ENCODE peak calls at places on chromosomes 13 and 19, in five cellular contexts. K is hepatocyte, E is cardiac muscle cell, U is body of pancreas, V is right lobe of liver. B is an unnamed sample. For H3K9me3 and H3K4me1, the result is how much of the 10 kb centered on the place peaks cover.

GRCh38 chr13:97627566-97627965 is 193.6 kb downstream of the RAP2A start:
- DNase-seq in V (no peak), E (peak), K (peak), U (peak), B (no peak)

GRCh38 chr13:73970413-73971055 is 163.7 kb downstream of the KLF12 start:
- DNase-seq in K (no peak), U (no peak), V (no peak), E (no peak), B (no peak)

GRCh38 chr19:49335071-49335783 is at the start of gene CD37:
- DNase-seq in E (no peak), V (no peak), U (no peak), K (no peak), B (peak)

GRCh38 chr13:74052402-74052928 is 81.7 kb downstream of the KLF12 start:
- DNase-seq in V (no peak), U (no peak), E (no peak), K (no peak), B (no peak)

GRCh38 chr13:39047560-39047959 is 9.3 kb downstream of the NHLRC3 start:
- DNase-seq in E (no peak), U (no peak), V (no peak), K (peak), B (peak)

GRCh38 chr19:5153601-5154128 is 184.8 kb downstream of the KDM4B start:
- DNase-seq in U (no peak), E (no peak), K (no peak), V (peak), B (no peak)

GRCh38 chr13:45700971-45701900 is 884 bp upstream of the CBY2 start:
- DNase-seq in E (no peak), V (no peak), K (no peak), U (no peak), B (no peak)

GRCh38 chr13:20873348-20873747 is 29.2 kb downstream of the XPO4 start:
- DNase-seq in K (no peak), V (no peak), E (no peak), U (no peak), B (no peak)

GRCh38 chr13:100131863-100132574 is 43.1 kb downstream of the PCCA start:
- DNase-seq in V (no peak), K (peak), E (no peak), U (no peak), B (no peak)

GRCh38 chr19:47407417-47407774 is 11.9 kb downstream of the MEIS3 start:
- DNase-seq in E (no peak), K (no peak), V (no peak), U (no peak), B (no peak)

GRCh38 chr13:99980201-99981114 is 1.1 kb upstream of the ZIC2 start:
- DNase-seq in V (peak), E (peak), U (peak), K (peak), B (peak)

GRCh38 chr19:30303131-30303654 is 69.0 kb upstream of the ZNF536 start:
- DNase-seq in K (no peak), U (no peak), V (no peak), E (no peak), B (no peak)

GRCh38 chr19:10518444-10519361 is 1.5 kb upstream of the S1PR5 start:
- DNase-seq in K (no peak), U (peak), V (no peak), E (no peak), B (no peak)

GRCh38 chr19:35262101-35262761 is 6.5 kb upstream of the USF2 start:
- DNase-seq in U (no peak), V (no peak), E (no peak), K (peak), B (no peak)

GRCh38 chr13:74825170-74825948 is 656.6 kb downstream of the TBC1D4 start:
- DNase-seq in U (no peak), K (no peak), E (no peak), V (no peak), B (no peak)

GRCh38 chr19:8412783-8413592 is at the start of gene MARCHF2:
- DNase-seq in E (peak), U (peak), V (peak), K (peak), B (peak)

GRCh38 chr13:35839746-35840273 is 291.4 kb downstream of the DCLK1 start:
- DNase-seq in E (no peak), V (no peak), U (no peak), K (no peak), B (no peak)

GRCh38 chr19:29771708-29772415 is 39.9 kb upstream of the CCNE1 start:
- DNase-seq in V (peak), K (peak), U (peak), E (peak), B (peak)

GRCh38 chr13:98632971-98633370 is 56.1 kb upstream of the STK24 start:
- DNase-seq in U (no peak), V (no peak), K (no peak), E (no peak), B (no peak)
- H3K27ac ChIP-seq in U (no peak), V (no peak), K (no peak), E (no peak), B (no peak)

GRCh38 chr13:104809483-104809882 is 1726.0 kb downstream of the EFNB2 start:
- DNase-seq in V (no peak), E (no peak), K (no peak), U (no peak), B (no peak)

GRCh38 chr13:104810242-104810641 is 1725.2 kb downstream of the EFNB2 start:
- DNase-seq in E (no peak), K (no peak), U (no peak), V (no peak), B (no peak)

DNA sequence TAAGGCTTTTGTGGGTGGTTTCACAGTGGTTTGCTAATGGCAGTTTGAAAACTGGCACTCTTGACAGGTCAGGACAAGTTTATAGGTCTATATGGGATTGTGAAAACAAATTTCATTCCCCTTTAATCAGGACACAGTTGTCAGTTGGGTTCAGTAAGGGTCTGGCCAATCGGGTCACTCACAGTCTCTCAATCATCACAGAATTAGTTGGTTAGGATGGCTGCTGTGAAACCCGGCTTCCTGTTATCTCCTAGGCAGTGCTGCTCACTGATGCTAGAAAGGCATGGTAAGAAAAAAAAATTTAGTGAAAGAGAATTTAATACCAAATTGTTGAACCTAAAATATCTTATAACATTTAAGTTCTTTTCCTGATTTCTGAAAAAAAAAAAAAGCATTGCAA is 1730.1 kb downstream of the EFNB2 start:
- DNase-seq in V (no peak), U (no peak), E (no peak), K (no peak), B (no peak)
- H3K9me3 ChIP-seq in V (under half), U (under half), E (under half), K (under half), B (under half)

GRCh38 chr13:110538632-110539031 is 22.9 kb downstream of the RAB20 start:
- DNase-seq in K (no peak), E (no peak), U (peak), V (peak), B (no peak)
- H3K4me1 ChIP-seq in K (under half), E (under half), U (half or more), V (under half), B (under half)

DNA sequence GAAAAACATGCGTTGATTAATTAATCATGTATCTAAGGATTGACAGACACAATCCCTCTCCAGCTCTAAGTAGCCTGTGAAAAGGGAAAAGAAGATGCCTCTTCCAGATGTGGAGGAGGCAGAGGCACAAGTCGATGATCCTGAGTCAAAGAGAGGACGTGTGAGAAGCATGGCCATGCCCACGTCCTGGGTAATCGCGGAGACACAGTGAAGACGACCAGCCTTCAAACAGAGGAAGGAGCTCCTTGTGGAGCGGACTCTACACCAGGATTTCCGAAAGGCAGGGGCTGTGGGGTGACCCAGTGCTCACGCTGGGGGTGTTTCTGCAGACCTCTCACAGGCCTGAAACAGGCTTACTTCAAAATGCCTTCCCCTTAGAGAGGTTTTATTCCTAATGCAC is 70.5 kb downstream of the COL4A1 start:
- DNase-seq in K (no peak), E (no peak), V (no peak), U (no peak), B (no peak)
- H3K27ac ChIP-seq in K (no peak), E (no peak), V (no peak), U (no peak), B (peak)

GRCh38 chr19:57686727-57687126 is 5.0 kb downstream of the ZNF551 start:
- DNase-seq in K (no peak), U (no peak), E (no peak), V (no peak), B (no peak)
- H3K9me3 ChIP-seq in K (under half), U (under half), E (under half), V (under half), B (under half)

DNA sequence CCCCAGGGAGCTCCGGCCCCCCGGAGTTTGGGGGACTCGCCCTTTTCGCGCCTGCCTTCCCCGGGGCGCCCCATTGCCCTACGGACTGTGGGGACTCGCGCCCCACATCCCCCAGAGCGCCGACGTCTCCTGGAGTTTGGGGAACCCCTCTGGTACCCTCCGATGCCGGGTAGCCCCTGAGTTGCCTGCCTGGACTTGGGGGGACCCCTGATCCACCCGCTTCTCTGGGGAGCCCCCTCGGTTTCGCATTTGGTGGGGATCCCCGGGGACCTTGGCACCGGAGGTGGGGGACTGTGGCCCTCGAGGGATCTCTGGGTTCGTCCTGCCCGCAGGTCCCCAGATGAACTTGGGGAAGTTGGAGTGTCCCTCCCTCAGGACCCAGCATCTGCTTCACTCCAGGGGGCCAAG is 782 bp downstream of the EFNA2 start:
- DNase-seq in K (no peak), E (no peak), V (no peak), U (no peak), B (no peak)
- H3K4me1 ChIP-seq in K (under half), E (under half), V (under half), U (under half), B (under half)

B was measured in small intestine.